ENCODE peak calls at places on chromosomes 6 and 20, in four cellular contexts. D is GM12878, E is HCT116, O is K562. R is an unnamed sample.

GRCh38 chr6:106347219-106347618 is 13.3 kb upstream of the CRYBG1 start:
- DNase-seq in D (no peak), E (no peak), O (no peak), R (no peak)

GRCh38 chr6:79038061-79038460 is 40.0 kb downstream of the PHIP start:
- DNase-seq in D (no peak), E (no peak), O (no peak), R (no peak)

GRCh38 chr6:26311012-26311384 is 54.0 kb upstream of the BTN3A2 start:
- DNase-seq in D (no peak), E (no peak), O (no peak), R (peak)

GRCh38 chr6:150142304-150142656 is 564 bp upstream of the PPP1R14C start:
- DNase-seq in D (no peak), E (no peak), O (no peak), R (no peak)

GRCh38 chr6:46484081-46484820 is 7.0 kb downstream of the RCAN2 start:
- DNase-seq in D (no peak), E (no peak), O (no peak), R (no peak)

GRCh38 chr6:158835616-158836221 is 16.6 kb upstream of the EZR start:
- DNase-seq in D (no peak), E (no peak), O (peak), R (no peak)

GRCh38 chr20:52031574-52032303 is 159.8 kb downstream of the ZFP64 start:
- DNase-seq in D (no peak), E (no peak), O (no peak), R (no peak)

GRCh38 chr6:149545258-149545753 is 537 bp downstream of the PPIL4 start:
- DNase-seq in D (no peak), E (no peak), O (peak), R (no peak)

GRCh38 chr20:47851774-47852173 is 66.5 kb upstream of the SULF2 start:
- DNase-seq in D (no peak), E (no peak), O (no peak), R (no peak)

GRCh38 chr6:50819527-50819905 is 845 bp downstream of the TFAP2B start:
- DNase-seq in D (no peak), E (no peak), O (no peak), R (peak)

GRCh38 chr20:50578061-50578777 is 68.0 kb downstream of the PTPN1 start:
- DNase-seq in D (no peak), E (no peak), O (no peak), R (no peak)

GRCh38 chr20:34916774-34917354 is 38.7 kb downstream of the GSS start:
- DNase-seq in D (no peak), E (no peak), O (no peak), R (no peak)

GRCh38 chr6:6164367-6164766 is 156.1 kb downstream of the F13A1 start:
- DNase-seq in D (no peak), E (no peak), O (no peak), R (no peak)

GRCh38 chr6:68559716-68560115 is 75.4 kb upstream of the ADGRB3 start:
- DNase-seq in D (no peak), E (no peak), O (no peak), R (no peak)

GRCh38 chr6:108564178-108564577 is 3.5 kb downstream of the FOXO3 start:
- DNase-seq in D (no peak), E (peak), O (no peak), R (no peak)

GRCh38 chr6:79048611-79049010 is 29.4 kb downstream of the PHIP start:
- DNase-seq in D (no peak), E (peak), O (peak), R (no peak)

GRCh38 chr6:7919871-7920270 is 9.3 kb upstream of the TXNDC5 start:
- DNase-seq in D (no peak), E (peak), O (peak), R (no peak)

GRCh38 chr20:44057698-44058675 is 129.0 kb downstream of the JPH2 start:
- DNase-seq in D (no peak), E (no peak), O (no peak), R (peak)

GRCh38 chr20:6698056-6698455 is 69.4 kb upstream of the BMP2 start:
- DNase-seq in D (no peak), E (peak), O (no peak), R (no peak)

DNA sequence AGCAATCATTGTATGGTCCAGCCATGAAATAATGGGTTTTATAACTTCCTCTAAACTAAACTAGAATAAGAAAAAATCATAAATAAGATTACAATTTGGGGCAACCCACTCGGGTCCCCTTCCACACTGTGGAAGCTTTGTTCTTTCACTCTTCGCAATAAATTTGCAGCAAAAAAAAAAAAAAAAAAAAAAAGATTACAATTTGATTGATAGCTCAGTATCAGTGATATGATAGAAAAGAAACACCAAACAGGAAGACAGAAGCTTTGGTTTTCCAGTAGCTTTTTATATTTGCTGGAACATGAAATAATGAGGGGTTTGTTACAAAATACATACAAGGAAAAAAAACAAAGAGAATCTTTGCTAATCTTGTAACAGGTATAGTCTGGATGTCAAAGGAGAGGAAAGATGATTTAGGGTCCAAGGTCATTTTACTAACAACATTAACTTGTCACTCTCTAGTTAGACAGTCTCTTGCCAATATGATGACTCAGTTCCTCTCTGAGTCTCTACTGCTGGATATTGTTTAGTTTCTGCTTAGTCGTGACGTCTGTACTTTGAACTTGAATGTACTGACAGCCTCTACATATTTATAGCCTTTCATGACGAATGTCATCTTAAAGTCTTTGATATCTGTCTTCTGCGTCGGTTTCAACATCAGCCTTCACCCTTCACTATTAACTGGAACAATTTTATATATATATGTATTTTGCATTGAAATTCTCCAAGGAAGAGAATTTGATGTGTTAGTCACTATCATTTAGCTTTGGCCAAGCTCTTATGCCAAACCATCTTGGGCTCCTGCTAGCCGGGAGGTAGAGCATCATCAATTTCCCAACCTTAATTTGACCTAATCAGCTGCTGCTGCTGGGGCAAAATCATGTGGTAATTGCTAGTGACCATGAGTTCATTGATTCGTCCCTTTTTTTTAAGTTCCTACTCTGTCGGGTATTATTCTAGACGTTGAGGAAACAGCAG is 213.1 kb upstream of the STXBP5 start:
- DNase-seq in D (no peak), E (peak), O (peak), R (no peak)
- TF ChIP-seq EGR1 in D (no peak), E (no peak), O (no peak), R (no peak)

DNA sequence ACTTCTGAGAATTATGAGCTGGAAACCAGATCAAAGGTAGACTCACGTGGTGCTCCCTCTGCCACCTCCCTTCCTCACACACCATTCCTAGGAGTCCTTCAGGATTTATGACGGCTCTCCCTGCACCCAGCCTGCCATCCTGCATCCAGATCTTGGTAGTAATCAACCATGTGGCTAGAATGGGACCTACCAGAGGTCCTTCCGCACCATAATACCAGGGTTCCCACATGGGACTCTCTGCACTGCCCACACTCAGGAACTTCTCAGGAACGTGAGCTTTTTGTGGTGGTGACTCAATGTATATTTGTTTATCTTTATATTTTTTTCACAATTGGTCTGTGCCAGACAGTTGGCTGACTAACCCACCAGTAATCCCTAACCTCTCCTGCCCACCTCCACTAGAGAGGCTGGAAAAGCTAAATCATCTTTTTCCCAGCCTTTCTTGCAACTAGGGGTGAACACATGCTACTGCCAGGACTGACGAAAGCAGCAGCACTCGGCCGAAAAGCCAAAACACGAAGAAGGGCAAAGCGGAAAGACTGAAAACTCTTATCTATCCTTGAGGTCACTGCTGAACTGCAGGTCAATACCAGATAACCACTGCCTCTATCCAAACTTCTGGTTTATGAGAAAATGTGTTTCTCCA is 113.0 kb downstream of the TRERF1 start:
- DNase-seq in D (no peak), E (peak), O (no peak), R (no peak)
- TF ChIP-seq EGR1 in D (no peak), E (peak), O (no peak), R (no peak)

DNA sequence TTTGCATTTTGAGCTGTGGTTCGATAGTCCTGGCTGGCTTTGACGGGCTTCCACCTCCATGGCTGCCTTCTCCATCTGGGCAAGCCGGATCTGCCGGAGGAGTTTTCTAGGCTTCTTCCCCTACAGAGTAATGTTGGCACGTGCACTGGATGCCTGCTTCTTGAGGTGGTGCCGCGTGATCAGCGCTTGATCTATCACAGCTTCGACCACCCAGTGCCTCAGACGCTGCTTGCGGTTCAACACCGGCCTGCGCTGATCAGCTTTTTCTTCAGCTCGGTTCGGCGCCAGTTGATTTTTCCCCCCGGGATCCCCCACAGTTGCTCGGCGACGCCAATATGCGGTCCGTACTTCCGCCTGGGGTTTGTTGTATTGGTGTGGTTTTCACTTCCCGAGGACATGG is 23.5 kb downstream of the FBXO5 start:
- DNase-seq in D (no peak), E (no peak), O (no peak), R (no peak)
- TF ChIP-seq EGR1 in D (no peak), E (no peak), O (no peak), R (no peak)

DNA sequence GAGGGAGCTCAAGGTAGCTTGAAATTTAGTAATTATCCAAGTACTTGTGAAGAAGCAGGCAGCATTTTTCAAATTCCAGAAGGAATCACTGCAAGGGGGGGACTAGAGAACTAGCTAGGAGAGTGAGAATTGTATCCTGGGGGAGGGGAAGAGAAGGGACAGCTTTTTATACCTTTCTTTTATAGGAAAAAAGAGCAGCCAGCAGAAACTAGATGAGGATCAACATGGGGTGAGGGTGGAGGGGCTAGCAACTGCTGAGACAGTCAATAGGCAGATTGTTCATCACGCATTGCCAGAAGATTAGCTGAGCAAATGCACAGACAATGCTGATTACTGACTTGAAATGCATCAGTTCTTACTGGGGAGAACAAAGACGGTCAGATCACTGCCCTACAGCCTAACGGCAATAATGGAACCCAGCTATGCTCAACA is 514.3 kb upstream of the CITED2 start:
- DNase-seq in D (no peak), E (no peak), O (no peak), R (peak)
- TF ChIP-seq EGR1 in D (no peak), E (no peak), O (no peak), R (no peak)

R was measured in H1.